ENCODE peak calls at places on chromosomes 7 and 10, in ten cellular contexts. U is A549; C is 8988T; A is cortex of kidney; J is B cell; K is NCI-H446 treated with DMSO at 0.1 percent for 48 hours; G is small intestine; S is naive thymus-derived CD4-positive, alpha-beta T cell; T is MCF 10A; X is COLO829. D is an unnamed sample.

GRCh38 chr10:84510121-84510520 is 181.7 kb downstream of the CCSER2 start:
- DNase-seq in U (no peak), C (no peak), A (no peak), J (no peak), K (no peak), G (no peak), S (no peak), T (peak; percentile 8), X (no peak), D (no peak)

GRCh38 chr10:42971251-42971599 is 105.6 kb upstream of the RET start:
- DNase-seq in U (no peak), C (no peak), A (no peak), J (no peak), K (no peak), G (no peak), S (no peak), T (no peak), X (no peak), D (no peak)

GRCh38 chr7:50069613-50070012 is 23.4 kb downstream of the ZPBP start:
- DNase-seq in U (no peak), C (no peak), A (no peak), J (peak; percentile 51), K (no peak), G (peak; percentile 47), S (peak; percentile 36), T (peak; percentile 30), X (peak; percentile 23), D (no peak)

GRCh38 chr10:29253096-29254029 is 35.5 kb upstream of the LYZL1 start:
- DNase-seq in U (no peak), C (no peak), A (no peak), J (no peak), K (no peak), G (no peak), S (no peak), T (no peak), X (no peak), D (no peak)

GRCh38 chr10:124049484-124049883 is 43.9 kb downstream of the CHST15 start:
- DNase-seq in U (peak; percentile 50), C (peak; percentile 46), A (no peak), J (no peak), K (no peak), G (no peak), S (no peak), T (peak; percentile 78), X (no peak), D (no peak)

GRCh38 chr10:3850999-3851937 is 66.3 kb upstream of the KLF6 start:
- DNase-seq in U (peak; percentile 64), C (no peak), A (no peak), J (peak; percentile 58), K (no peak), G (peak; percentile 69), S (no peak), T (peak; percentile 72), X (no peak), D (no peak)

GRCh38 chr10:33239257-33239656 is 95.2 kb downstream of the NRP1 start:
- DNase-seq in U (no peak), C (no peak), A (no peak), J (no peak), K (no peak), G (no peak), S (no peak), T (no peak), X (no peak), D (no peak)

GRCh38 chr10:118568327-118568848 is 27.1 kb downstream of the PRLHR start:
- DNase-seq in U (peak; percentile 58), C (no peak), A (no peak), J (peak; percentile 62), K (no peak), G (peak; percentile 71), S (peak; percentile 79), T (peak; percentile 79), X (peak; percentile 69), D (peak; percentile 50)

GRCh38 chr10:5395168-5395567 is 9.5 kb downstream of the TUBAL3 start:
- DNase-seq in U (no peak), C (no peak), A (no peak), J (no peak), K (no peak), G (no peak), S (no peak), T (no peak), X (no peak), D (no peak)

GRCh38 chr10:130127612-130128607 is 8.3 kb upstream of the GLRX3 start:
- DNase-seq in U (peak; percentile 94), C (peak; percentile 84), A (no peak), J (peak; percentile 56), K (peak; percentile 1), G (peak; percentile 67), S (peak; percentile 60), T (peak; percentile 73), X (peak; percentile 72), D (peak; percentile 50)

GRCh38 chr7:148398844-148399365 is 191.7 kb upstream of the C7orf33 start:
- DNase-seq in U (no peak), C (no peak), A (no peak), J (no peak), K (no peak), G (no peak), S (no peak), T (peak; percentile 3), X (no peak), D (no peak)

GRCh38 chr7:93147358-93147757 is 827 bp downstream of the SAMD9L start:
- DNase-seq in U (peak; percentile 10), C (no peak), A (no peak), J (peak; percentile 36), K (no peak), G (peak; percentile 63), S (peak; percentile 51), T (peak; percentile 38), X (peak; percentile 51), D (no peak)

GRCh38 chr10:116170815-116171250 is 102.2 kb downstream of the GFRA1 start:
- DNase-seq in U (no peak), C (no peak), A (no peak), J (no peak), K (no peak), G (no peak), S (no peak), T (peak; percentile 45), X (peak; percentile 63), D (no peak)

GRCh38 chr7:73882060-73882428 is 21.1 kb downstream of the TMEM270 start:
- DNase-seq in U (no peak), C (no peak), A (no peak), J (no peak), K (no peak), G (no peak), S (no peak), T (no peak), X (no peak), D (no peak)

GRCh38 chr7:138243430-138243829 is 167.2 kb downstream of the AKR1D1 start:
- DNase-seq in U (no peak), C (no peak), A (no peak), J (no peak), K (peak; percentile 79), G (no peak), S (no peak), T (no peak), X (no peak), D (no peak)

GRCh38 chr7:111126987-111127386 is 36.1 kb downstream of the LRRN3 start:
- DNase-seq in U (no peak), C (no peak), A (no peak), J (no peak), K (no peak), G (no peak), S (no peak), T (peak; percentile 55), X (no peak), D (no peak)

GRCh38 chr7:45159296-45159695 is 1.7 kb downstream of the RAMP3 start:
- DNase-seq in U (no peak), C (no peak), A (no peak), J (no peak), K (no peak), G (no peak), S (no peak), T (no peak), X (no peak), D (no peak)

GRCh38 chr10:99779335-99779734 is 3.1 kb upstream of the ABCC2 start:
- DNase-seq in U (no peak), C (no peak), A (no peak), J (no peak), K (no peak), G (no peak), S (no peak), T (peak; percentile 82), X (peak; percentile 40), D (peak; percentile 72)

GRCh38 chr7:114082934-114083647 is 164.3 kb upstream of the PPP1R3A start:
- DNase-seq in U (peak; percentile 8), C (peak; percentile 7), A (no peak), J (peak; percentile 13), K (no peak), G (peak; percentile 37), S (no peak), T (no peak), X (peak; percentile 71), D (peak; percentile 56)

GRCh38 chr7:113404245-113404644 is 285.9 kb upstream of the SMIM30 start:
- DNase-seq in U (peak; percentile 3), C (no peak), A (no peak), J (no peak), K (no peak), G (peak; percentile 31), S (no peak), T (peak; percentile 40), X (peak; percentile 56), D (peak; percentile 28)

GRCh38 chr10:33790506-33791283 is 456.2 kb upstream of the NRP1 start:
- DNase-seq in U (no peak), C (no peak), A (no peak), J (no peak), K (no peak), G (no peak), S (no peak), T (no peak), X (no peak), D (no peak)

GRCh38 chr7:105689093-105689819 is 108.0 kb upstream of the EFCAB10 start:
- DNase-seq in U (no peak), C (no peak), A (no peak), J (no peak), K (no peak), G (no peak), S (no peak), T (no peak), X (no peak), D (no peak)

GRCh38 chr10:115390607-115391006 is 297.4 kb downstream of the ATRNL1 start:
- DNase-seq in U (no peak), C (no peak), A (no peak), J (no peak), K (no peak), G (no peak), S (no peak), T (no peak), X (no peak), D (no peak)

GRCh38 chr7:13990319-13990983 is 985 bp upstream of the ETV1 start:
- DNase-seq in U (peak; percentile 23), C (no peak), A (no peak), J (peak; percentile 21), K (peak; percentile 69), G (peak; percentile 39), S (no peak), T (peak; percentile 65), X (no peak), D (peak; percentile 59)

D was measured in foreskin melanocyte.